ENCODE peak calls at places on chromosomes 2 and 18, in four cellular contexts. O is K562, B is GM12878, N is H1. G is an unnamed sample.

GRCh38 chr2:241770185-241770935 is 6.3 kb upstream of the GAL3ST2 start:
- DNase-seq in B (no peak), N (no peak), O (no peak), G (peak)

GRCh38 chr2:126827371-126827770 is 71.3 kb upstream of the TEX51 start:
- DNase-seq in O (no peak), N (no peak), B (no peak), G (no peak)

GRCh38 chr18:6161549-6161948 is 253.2 kb downstream of the L3MBTL4 start:
- DNase-seq in B (no peak), O (no peak), N (no peak), G (no peak)

GRCh38 chr2:233152541-233152940 is 92.4 kb downstream of the INPP5D start:
- DNase-seq in O (no peak), B (no peak), N (no peak), G (no peak)

GRCh38 chr2:190532581-190532980 is 1.9 kb downstream of the NEMP2 start:
- DNase-seq in B (no peak), O (no peak), N (no peak), G (no peak)

GRCh38 chr2:133780099-133780996 is 212.1 kb upstream of the NCKAP5 start:
- DNase-seq in B (peak), O (peak), N (peak), G (peak)

GRCh38 chr2:196066794-196067382 is 1.7 kb downstream of the DNAH7 start:
- DNase-seq in O (peak), N (no peak), B (no peak), G (no peak)

GRCh38 chr2:127086800-127087737 is 19.9 kb downstream of the BIN1 start:
- DNase-seq in O (peak), N (no peak), B (peak), G (no peak)

DNA sequence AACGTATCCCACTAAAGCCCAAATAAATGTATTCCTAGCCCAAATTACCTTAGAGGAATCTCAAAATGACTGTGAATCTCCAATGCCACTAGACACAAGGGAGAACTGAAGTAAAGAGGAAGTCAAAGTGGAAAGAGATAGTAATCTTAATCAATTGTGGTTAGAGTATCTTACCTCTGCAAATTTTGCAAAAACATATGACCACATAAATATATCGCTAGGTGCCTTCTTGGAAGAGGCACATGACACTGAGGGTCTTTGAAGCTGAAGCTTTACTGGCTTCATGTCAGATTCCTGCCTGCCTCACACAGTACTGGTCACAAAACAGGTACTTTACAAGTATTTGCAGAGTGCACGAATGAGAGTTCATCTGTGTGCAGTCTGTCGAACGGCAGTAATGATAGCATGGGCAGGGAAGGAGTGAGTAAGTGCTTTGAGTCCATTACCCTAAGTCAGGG is 87.5 kb upstream of the TLK1 start:
- DNase-seq in B (peak), N (no peak), O (no peak), G (no peak)
- TF ChIP-seq ATF2 in B (peak), N (no peak), O (no peak), G (no peak)

GRCh38 chr2:231321021-231321420 is 74.5 kb upstream of the B3GNT7 start:
- DNase-seq in O (no peak), N (no peak), B (no peak), G (no peak)
- TF ChIP-seq BRCA1 in O (no peak), N (no peak), B (no peak), G (no peak)

GRCh38 chr2:98551316-98551715 is 57.0 kb downstream of the COA5 start:
- DNase-seq in N (no peak), B (no peak), O (no peak), G (no peak)
- TF ChIP-seq MAX in N (no peak), B (no peak), O (no peak), G (no peak)

DNA sequence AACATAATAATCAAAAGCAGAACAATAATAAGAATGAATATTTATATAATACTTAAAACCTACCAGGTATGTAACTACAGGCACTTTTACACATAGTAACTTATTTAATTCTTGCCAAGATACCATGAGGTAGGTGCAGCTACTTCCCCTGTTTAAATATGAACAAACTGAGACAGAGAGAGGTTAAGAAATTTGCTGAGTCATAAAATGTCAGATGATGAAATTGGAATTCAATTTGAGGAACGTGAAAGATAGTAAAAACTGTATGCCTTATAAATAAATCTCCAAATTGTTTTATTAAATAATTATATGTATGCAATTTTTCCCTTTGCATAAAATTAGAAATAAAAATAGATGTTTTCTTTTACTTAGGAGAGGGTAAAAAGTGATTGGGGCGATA is 1103.3 kb upstream of the NRXN1 start:
- DNase-seq in N (no peak), B (no peak), O (no peak), G (no peak)
- TF ChIP-seq ATF2 in N (no peak), B (no peak), O (no peak), G (no peak)

GRCh38 chr2:88538362-88538917 is 85.9 kb upstream of the FOXI3 start:
- DNase-seq in O (peak), B (no peak), N (no peak), G (no peak)

GRCh38 chr2:88542668-88543067 is 84.6 kb downstream of the EIF2AK3 start:
- DNase-seq in O (no peak), N (no peak), B (no peak), G (no peak)

GRCh38 chr2:88543541-88544057 is 83.7 kb downstream of the EIF2AK3 start:
- DNase-seq in N (no peak), O (no peak), B (no peak), G (no peak)

GRCh38 chr2:88537640-88538039 is 85.1 kb upstream of the FOXI3 start:
- DNase-seq in O (no peak), B (no peak), N (peak), G (no peak)

DNA sequence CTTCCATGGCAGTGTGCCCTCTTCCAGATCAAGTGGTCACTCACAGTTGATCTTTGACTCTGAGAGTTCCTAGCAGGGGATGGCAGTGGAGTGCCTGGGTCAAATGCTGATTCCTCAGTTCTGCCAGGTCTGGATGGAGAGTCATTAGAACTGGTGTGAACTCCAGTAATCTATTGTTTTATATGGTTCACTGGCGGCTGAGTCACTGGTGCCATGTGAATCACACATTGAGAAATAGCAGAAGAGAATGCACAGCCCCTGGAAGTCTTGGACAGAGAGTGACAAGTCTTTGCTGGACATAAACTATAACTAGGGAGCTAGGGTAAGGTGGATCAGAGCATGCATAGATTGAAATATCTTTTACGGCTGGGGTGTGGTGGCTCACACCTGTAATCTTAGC is 86.9 kb downstream of the EIF2AK3 start:
- DNase-seq in N (no peak), O (no peak), B (no peak), G (no peak)
- TF ChIP-seq BRCA1 in N (no peak), O (no peak), B (no peak), G (no peak)